ENCODE peak calls at places on chromosome 9, in nine cellular contexts. Q, E, W, N, U, O, K, Z and P are unnamed samples.

GRCh38 chr9:35274988-35275387 is 113.2 kb downstream of the UNC13B start:
- DNase-seq in N (no peak), W (no peak), Q (no peak), O (no peak), U (no peak), Z (no peak), E (no peak), K (no peak), P (no peak)

GRCh38 chr9:132451276-132451675 is 41.3 kb downstream of the CFAP77 start:
- DNase-seq in K (no peak), Z (no peak), U (peak), Q (no peak), N (no peak), E (no peak), O (peak), W (no peak), P (no peak)

GRCh38 chr9:126228111-126228778 is 98.4 kb upstream of the MVB12B start:
- DNase-seq in K (no peak), Q (no peak), U (no peak), Z (no peak), E (no peak), W (no peak), O (no peak), N (no peak), P (no peak)

GRCh38 chr9:36827593-36827992 is 206.5 kb downstream of the PAX5 start:
- DNase-seq in N (no peak), K (no peak), Z (no peak), W (no peak), E (no peak), U (no peak), O (no peak), Q (no peak), P (peak)

GRCh38 chr9:127545196-127546124 is 66.6 kb upstream of the STXBP1 start:
- DNase-seq in K (no peak), N (peak), W (peak), Q (no peak), E (no peak), O (no peak), U (no peak), Z (peak), P (peak)

GRCh38 chr9:137015540-137015930 is 12.5 kb downstream of the ABCA2 start:
- DNase-seq in W (no peak), U (no peak), N (no peak), Q (no peak), K (no peak), E (no peak), Z (no peak), O (no peak), P (no peak)

GRCh38 chr9:133961226-133962165 is 30.6 kb downstream of the VAV2 start:
- DNase-seq in N (no peak), W (no peak), O (no peak), E (no peak), K (no peak), Q (peak), Z (no peak), U (no peak), P (no peak)

GRCh38 chr9:26789959-26790358 is 102.6 kb downstream of the CAAP1 start:
- DNase-seq in U (no peak), N (no peak), E (no peak), K (no peak), Z (no peak), Q (no peak), O (no peak), W (no peak), P (no peak)

GRCh38 chr9:17837931-17838330 is 259.1 kb downstream of the SH3GL2 start:
- DNase-seq in O (no peak), N (no peak), W (no peak), Z (no peak), U (no peak), K (no peak), E (no peak), Q (no peak), P (no peak)